ENCODE peak calls at places on chromosomes 11 and 22, in eight cellular contexts. One of them, this sample, is unnamed.

GRCh38 chr11:81492923-81493445 is 1240.7 kb downstream of the FAM181B start:
- DNase-seq in sigmoid colon: no peak
- DNase-seq in HCT116: no peak
- DNase-seq in vagina: no peak
- DNase-seq in HL-60: no peak
- DNase-seq in SK-N-SH: no peak
- DNase-seq in prostate gland: no peak
- DNase-seq in GM12891: no peak
- DNase-seq in this sample: no peak

GRCh38 chr22:35734517-35734827 is 16.8 kb downstream of the APOL5 start:
- DNase-seq in HCT116: no peak
- DNase-seq in HL-60: no peak
- DNase-seq in vagina: no peak
- DNase-seq in sigmoid colon: no peak
- DNase-seq in prostate gland: no peak
- DNase-seq in SK-N-SH: no peak
- DNase-seq in GM12891: no peak
- DNase-seq in this sample: no peak

GRCh38 chr11:88421530-88421929 is 84.0 kb upstream of the CTSC start:
- DNase-seq in GM12891: no peak
- DNase-seq in SK-N-SH: no peak
- DNase-seq in prostate gland: no peak
- DNase-seq in vagina: no peak
- DNase-seq in HCT116: no peak
- DNase-seq in HL-60: peak
- DNase-seq in sigmoid colon: no peak
- DNase-seq in this sample: peak

GRCh38 chr11:76793391-76793811 is 10.2 kb downstream of the TSKU start:
- DNase-seq in prostate gland: no peak
- DNase-seq in SK-N-SH: peak
- DNase-seq in vagina: peak
- DNase-seq in GM12891: no peak
- DNase-seq in HCT116: no peak
- DNase-seq in sigmoid colon: peak
- DNase-seq in HL-60: no peak
- DNase-seq in this sample: no peak

GRCh38 chr22:28600546-28601143 is 79.0 kb downstream of the TTC28 start:
- DNase-seq in GM12891: no peak
- DNase-seq in HL-60: peak
- DNase-seq in HCT116: peak
- DNase-seq in prostate gland: no peak
- DNase-seq in SK-N-SH: peak
- DNase-seq in vagina: no peak
- DNase-seq in sigmoid colon: no peak
- DNase-seq in this sample: no peak

GRCh38 chr11:12330491-12331231 is 46.7 kb upstream of the PARVA start:
- DNase-seq in vagina: no peak
- DNase-seq in sigmoid colon: no peak
- DNase-seq in SK-N-SH: no peak
- DNase-seq in prostate gland: no peak
- DNase-seq in HL-60: no peak
- DNase-seq in GM12891: no peak
- DNase-seq in HCT116: no peak
- DNase-seq in this sample: no peak

GRCh38 chr22:27463121-27463520 is 338.4 kb downstream of the MN1 start:
- DNase-seq in sigmoid colon: no peak
- DNase-seq in HCT116: no peak
- DNase-seq in SK-N-SH: no peak
- DNase-seq in GM12891: no peak
- DNase-seq in HL-60: no peak
- DNase-seq in prostate gland: no peak
- DNase-seq in vagina: no peak
- DNase-seq in this sample: no peak

GRCh38 chr11:1706634-1707400 is 9.8 kb downstream of the KRTAP5-6 start:
- DNase-seq in SK-N-SH: no peak
- DNase-seq in HL-60: peak
- DNase-seq in GM12891: no peak
- DNase-seq in prostate gland: no peak
- DNase-seq in sigmoid colon: no peak
- DNase-seq in vagina: no peak
- DNase-seq in HCT116: no peak
- DNase-seq in this sample: peak

GRCh38 chr11:2593393-2593950 is 106.3 kb downstream of the KCNQ1OT1 start:
- DNase-seq in GM12891: no peak
- DNase-seq in prostate gland: no peak
- DNase-seq in sigmoid colon: no peak
- DNase-seq in HL-60: no peak
- DNase-seq in HCT116: no peak
- DNase-seq in SK-N-SH: no peak
- DNase-seq in vagina: no peak
- DNase-seq in this sample: no peak

GRCh38 chr11:65436412-65437032 is 13.9 kb downstream of the NEAT1 start:
- DNase-seq in sigmoid colon: peak
- DNase-seq in SK-N-SH: no peak
- DNase-seq in HCT116: no peak
- DNase-seq in HL-60: no peak
- DNase-seq in prostate gland: peak
- DNase-seq in vagina: no peak
- DNase-seq in GM12891: no peak
- DNase-seq in this sample: no peak

GRCh38 chr22:43267332-43267731 is 75.8 kb downstream of the SCUBE1 start:
- DNase-seq in vagina: no peak
- DNase-seq in HCT116: no peak
- DNase-seq in SK-N-SH: no peak
- DNase-seq in GM12891: no peak
- DNase-seq in sigmoid colon: no peak
- DNase-seq in HL-60: no peak
- DNase-seq in prostate gland: no peak
- DNase-seq in this sample: no peak

GRCh38 chr11:69141742-69142141 is 14.0 kb upstream of the SMIM38 start:
- DNase-seq in HCT116: no peak
- DNase-seq in GM12891: no peak
- DNase-seq in vagina: no peak
- DNase-seq in SK-N-SH: no peak
- DNase-seq in prostate gland: no peak
- DNase-seq in sigmoid colon: no peak
- DNase-seq in HL-60: no peak
- DNase-seq in this sample: no peak

GRCh38 chr11:1927151-1928037 is 7.9 kb downstream of the TNNT3 start:
- DNase-seq in GM12891: peak
- DNase-seq in HL-60: no peak
- DNase-seq in HCT116: no peak
- DNase-seq in sigmoid colon: no peak
- DNase-seq in prostate gland: no peak
- DNase-seq in vagina: no peak
- DNase-seq in SK-N-SH: peak
- DNase-seq in this sample: peak

GRCh38 chr22:32426881-32427280 is 14.8 kb upstream of the RTCB start:
- DNase-seq in sigmoid colon: no peak
- DNase-seq in vagina: no peak
- DNase-seq in HL-60: no peak
- DNase-seq in GM12891: no peak
- DNase-seq in SK-N-SH: no peak
- DNase-seq in HCT116: no peak
- DNase-seq in prostate gland: no peak
- DNase-seq in this sample: no peak

DNA sequence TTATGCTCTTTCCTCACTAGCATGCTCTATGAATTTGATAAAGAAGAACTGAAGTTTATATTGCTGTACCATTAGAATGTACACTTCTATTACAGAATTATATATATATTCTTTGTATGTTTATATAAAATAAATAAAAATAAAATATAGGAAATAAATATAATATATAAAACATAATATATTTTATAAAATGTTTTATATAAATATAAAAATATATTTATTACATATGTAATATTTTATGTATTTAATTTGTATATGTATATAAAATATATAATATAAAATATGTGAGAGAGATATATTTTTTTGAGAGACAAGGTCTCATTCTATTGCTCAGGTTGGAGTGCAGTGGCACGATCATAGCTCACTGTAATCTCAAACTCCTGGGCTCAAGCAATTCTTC is 18.3 kb upstream of the RTCB start:
- DNase-seq in vagina: no peak
- DNase-seq in GM12891: no peak
- DNase-seq in SK-N-SH: no peak
- DNase-seq in sigmoid colon: no peak
- DNase-seq in prostate gland: no peak
- DNase-seq in HCT116: no peak
- DNase-seq in HL-60: no peak
- DNase-seq in this sample: no peak
- TF ChIP-seq POLR2AphosphoS5 in vagina: no peak
- TF ChIP-seq POLR2AphosphoS5 in GM12891: no peak
- TF ChIP-seq POLR2AphosphoS5 in SK-N-SH: no peak
- TF ChIP-seq POLR2AphosphoS5 in sigmoid colon: no peak
- TF ChIP-seq POLR2AphosphoS5 in prostate gland: no peak
- TF ChIP-seq POLR2AphosphoS5 in HCT116: no peak
- TF ChIP-seq POLR2AphosphoS5 in HL-60: no peak
- TF ChIP-seq POLR2AphosphoS5 in this sample: no peak

GRCh38 chr22:23836281-23836680 is 2.5 kb downstream of the DERL3 start:
- DNase-seq in HL-60: no peak
- DNase-seq in vagina: no peak
- DNase-seq in SK-N-SH: peak
- DNase-seq in HCT116: no peak
- DNase-seq in GM12891: no peak
- DNase-seq in sigmoid colon: peak
- DNase-seq in prostate gland: no peak
- DNase-seq in this sample: no peak

GRCh38 chr22:23836692-23837495 is 1.9 kb downstream of the DERL3 start:
- DNase-seq in prostate gland: no peak
- DNase-seq in vagina: no peak
- DNase-seq in HL-60: no peak
- DNase-seq in sigmoid colon: peak
- DNase-seq in HCT116: no peak
- DNase-seq in SK-N-SH: peak
- DNase-seq in GM12891: no peak
- DNase-seq in this sample: no peak

GRCh38 chr22:23838686-23839468 is at the start of gene DERL3:
- DNase-seq in sigmoid colon: peak
- DNase-seq in HCT116: no peak
- DNase-seq in prostate gland: peak
- DNase-seq in HL-60: peak
- DNase-seq in SK-N-SH: peak
- DNase-seq in GM12891: peak
- DNase-seq in vagina: peak
- DNase-seq in this sample: peak

GRCh38 chr22:23837496-23837859 is 1.3 kb downstream of the DERL3 start:
- DNase-seq in vagina: no peak
- DNase-seq in HL-60: no peak
- DNase-seq in SK-N-SH: peak
- DNase-seq in GM12891: no peak
- DNase-seq in HCT116: no peak
- DNase-seq in sigmoid colon: no peak
- DNase-seq in prostate gland: no peak
- DNase-seq in this sample: no peak

GRCh38 chr22:23837911-23838685 is 708 bp downstream of the DERL3 start:
- DNase-seq in vagina: no peak
- DNase-seq in SK-N-SH: peak
- DNase-seq in sigmoid colon: no peak
- DNase-seq in HL-60: peak
- DNase-seq in HCT116: no peak
- DNase-seq in prostate gland: no peak
- DNase-seq in GM12891: no peak
- DNase-seq in this sample: peak
- TF ChIP-seq POLR2AphosphoS5 in vagina: no peak
- TF ChIP-seq POLR2AphosphoS5 in SK-N-SH: no peak
- TF ChIP-seq POLR2AphosphoS5 in sigmoid colon: no peak
- TF ChIP-seq POLR2AphosphoS5 in HL-60: no peak
- TF ChIP-seq POLR2AphosphoS5 in HCT116: no peak
- TF ChIP-seq POLR2AphosphoS5 in prostate gland: no peak
- TF ChIP-seq POLR2AphosphoS5 in GM12891: no peak
- TF ChIP-seq POLR2AphosphoS5 in this sample: no peak

DNA sequence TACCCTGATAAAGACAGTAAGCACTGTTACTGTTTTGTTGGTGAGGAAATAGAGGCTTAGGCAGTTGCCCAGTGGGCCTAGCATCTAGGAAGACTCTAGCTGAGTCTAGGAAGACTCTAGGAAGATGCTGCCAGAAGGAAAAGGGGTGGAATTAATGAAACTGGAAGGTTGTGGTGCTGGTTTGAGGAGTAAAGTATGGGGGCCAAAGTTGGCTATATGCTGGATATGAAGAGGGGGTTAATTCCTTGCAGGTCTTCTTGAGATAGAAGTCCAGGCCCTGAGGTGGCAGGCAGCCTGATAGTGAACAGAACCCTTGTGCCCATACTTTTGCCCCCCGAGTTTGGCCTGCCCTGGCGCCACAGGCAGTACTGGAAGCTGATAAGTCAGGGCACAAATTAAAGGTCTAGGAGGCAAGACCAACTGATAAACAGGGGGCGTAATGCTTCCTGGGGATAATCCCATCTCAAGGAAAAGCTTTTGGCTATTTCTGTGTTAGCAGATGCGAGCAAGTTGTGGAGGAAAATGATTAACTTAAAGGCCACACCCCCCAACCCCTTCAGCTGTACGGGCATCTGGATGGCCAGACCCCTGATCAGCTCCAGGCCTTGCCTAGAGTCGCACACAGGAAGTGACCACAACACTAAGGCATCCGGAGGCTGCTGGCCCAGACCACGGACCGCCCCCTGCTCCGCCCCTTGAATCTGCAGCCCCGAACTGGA is 3.1 kb downstream of the ILK start:
- DNase-seq in sigmoid colon: peak
- DNase-seq in prostate gland: peak
- DNase-seq in SK-N-SH: peak
- DNase-seq in HL-60: no peak
- DNase-seq in GM12891: no peak
- DNase-seq in HCT116: peak
- DNase-seq in vagina: peak
- DNase-seq in this sample: peak
- TF ChIP-seq POLR2AphosphoS5 in sigmoid colon: peak
- TF ChIP-seq POLR2AphosphoS5 in prostate gland: peak
- TF ChIP-seq POLR2AphosphoS5 in SK-N-SH: peak
- TF ChIP-seq POLR2AphosphoS5 in HL-60: no peak
- TF ChIP-seq POLR2AphosphoS5 in GM12891: peak
- TF ChIP-seq POLR2AphosphoS5 in HCT116: peak
- TF ChIP-seq POLR2AphosphoS5 in vagina: peak
- TF ChIP-seq POLR2AphosphoS5 in this sample: peak

DNA sequence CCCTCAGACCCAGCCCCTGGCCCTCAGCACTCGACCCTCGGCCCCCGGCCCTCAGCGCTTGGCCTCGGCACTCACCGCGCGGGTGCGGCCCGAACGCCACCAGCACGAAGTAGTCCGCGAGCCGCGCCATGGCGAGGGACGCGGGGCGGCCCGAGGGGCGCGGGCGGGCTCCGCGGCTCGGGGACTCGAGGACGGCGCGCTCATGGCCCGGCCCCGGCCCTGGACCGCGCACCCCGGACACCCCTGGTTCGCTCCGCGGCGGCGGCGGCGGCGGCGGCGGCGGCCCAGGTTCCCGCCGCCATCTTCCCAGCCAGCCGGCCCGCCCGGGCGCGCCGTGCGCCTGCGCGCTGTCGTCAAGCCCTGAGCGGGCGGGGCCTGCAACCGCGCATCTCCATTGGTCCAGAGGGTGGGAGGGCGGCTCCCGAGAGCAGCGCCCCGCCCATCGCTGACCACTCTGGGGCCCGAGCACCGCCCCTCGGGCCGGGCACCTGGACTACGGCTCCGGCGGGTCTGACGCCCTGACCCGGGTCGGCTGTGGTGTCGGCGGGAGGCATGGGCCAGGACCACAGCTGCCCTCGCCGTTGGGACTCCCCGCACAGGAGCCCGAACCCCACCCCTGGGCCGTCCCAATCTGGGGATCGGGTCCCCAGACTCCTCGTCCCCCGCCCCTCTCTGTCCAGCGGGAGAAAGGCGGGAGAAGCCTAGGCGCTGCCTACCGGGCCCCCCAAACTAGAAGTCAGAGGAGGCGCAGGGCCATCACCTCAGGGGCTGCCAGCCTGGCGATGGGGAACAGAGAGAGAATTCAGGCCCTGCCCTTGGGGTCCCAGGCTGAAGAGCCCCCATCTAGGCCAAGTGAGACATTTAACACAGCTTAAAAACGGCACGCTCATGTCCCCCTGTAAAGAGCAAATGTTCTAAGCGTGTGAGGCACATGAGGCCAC is at the start of gene SBF1:
- DNase-seq in HCT116: peak
- DNase-seq in sigmoid colon: peak
- DNase-seq in vagina: no peak
- DNase-seq in SK-N-SH: peak
- DNase-seq in HL-60: peak
- DNase-seq in prostate gland: peak
- DNase-seq in GM12891: peak
- DNase-seq in this sample: peak
- TF ChIP-seq POLR2AphosphoS5 in HCT116: peak
- TF ChIP-seq POLR2AphosphoS5 in sigmoid colon: peak
- TF ChIP-seq POLR2AphosphoS5 in vagina: no peak
- TF ChIP-seq POLR2AphosphoS5 in SK-N-SH: peak
- TF ChIP-seq POLR2AphosphoS5 in HL-60: no peak
- TF ChIP-seq POLR2AphosphoS5 in prostate gland: peak
- TF ChIP-seq POLR2AphosphoS5 in GM12891: no peak
- TF ChIP-seq POLR2AphosphoS5 in this sample: peak

This sample was measured in upper lobe of left lung.